ENCODE peak calls at places on chromosome 9, in five cellular contexts. Q, C, A, E and B are unnamed samples. For H3K4me1, the result is how much of the 10 kb centered on the place peaks cover.

GRCh38 chr9:79572032-79572890 is 496 bp downstream of the TLE4 start:
- DNase-seq in A (peak), E (peak), Q (peak), C (peak), B (no peak)

GRCh38 chr9:93190656-93191353 is 6.9 kb downstream of the WNK2 start:
- DNase-seq in E (no peak), A (no peak), C (no peak), Q (no peak), B (no peak)

GRCh38 chr9:126533911-126534300 is 79.8 kb upstream of the LMX1B start:
- DNase-seq in E (no peak), Q (no peak), A (no peak), C (no peak), B (no peak)

GRCh38 chr9:129567842-129568559 is 52.9 kb downstream of the C9orf50 start:
- DNase-seq in C (peak), E (no peak), A (peak), Q (peak), B (no peak)

GRCh38 chr9:93122721-93123221 is 11.3 kb downstream of the NINJ1 start:
- DNase-seq in A (peak), Q (no peak), E (no peak), C (peak), B (no peak)

GRCh38 chr9:112338561-112338960 is 5.1 kb upstream of the PTBP3 start:
- DNase-seq in E (no peak), C (no peak), Q (no peak), A (no peak), B (no peak)

GRCh38 chr9:21615446-21615845 is 133.3 kb upstream of the IFNE start:
- DNase-seq in C (no peak), E (no peak), A (no peak), Q (no peak), B (no peak)

GRCh38 chr9:1018121-1018520 is 32.0 kb upstream of the DMRT2 start:
- DNase-seq in A (peak), Q (no peak), E (no peak), C (no peak), B (no peak)

GRCh38 chr9:130309689-130310455 is 44.3 kb downstream of the HMCN2 start:
- DNase-seq in C (no peak), Q (no peak), E (no peak), A (no peak), B (no peak)

GRCh38 chr9:27181381-27181780 is 72.4 kb downstream of the TEK start:
- DNase-seq in C (no peak), Q (peak), E (no peak), A (no peak), B (no peak)

GRCh38 chr9:120500733-120501132 is 79.2 kb downstream of the CDK5RAP2 start:
- DNase-seq in A (no peak), C (no peak), Q (no peak), E (no peak), B (no peak)

GRCh38 chr9:36900856-36901220 is 133.2 kb downstream of the PAX5 start:
- DNase-seq in E (no peak), A (no peak), Q (no peak), C (no peak), B (no peak)

GRCh38 chr9:107929439-107929838 is 439.9 kb upstream of the KLF4 start:
- DNase-seq in A (peak), Q (peak), C (peak), E (no peak), B (no peak)

GRCh38 chr9:105515811-105516413 is 42.0 kb upstream of the FKTN start:
- DNase-seq in A (no peak), Q (no peak), C (no peak), E (no peak), B (no peak)

GRCh38 chr9:20200900-20201495 is 412.2 kb upstream of the SLC24A2 start:
- DNase-seq in C (no peak), E (no peak), A (no peak), Q (no peak), B (no peak)

GRCh38 chr9:76756273-76756650 is 8.0 kb upstream of the PCA3 start:
- DNase-seq in E (no peak), A (peak), Q (peak), C (peak), B (no peak)

GRCh38 chr9:70412678-70413426 is 1.6 kb downstream of the KLF9 start:
- DNase-seq in Q (peak), A (peak), E (no peak), C (peak), B (peak)

GRCh38 chr9:136564379-136564988 is 18.6 kb upstream of the NOTCH1 start:
- DNase-seq in E (no peak), C (peak), Q (peak), A (peak), B (no peak)

GRCh38 chr9:112747094-112747493 is 3.5 kb upstream of the SNX30 start:
- DNase-seq in Q (no peak), C (no peak), E (no peak), A (no peak), B (no peak)

GRCh38 chr9:70340572-70340971 is 73.9 kb downstream of the KLF9 start:
- DNase-seq in Q (peak), A (no peak), E (no peak), C (no peak), B (peak)

GRCh38 chr9:4499917-4500316 is 9.6 kb downstream of the SLC1A1 start:
- DNase-seq in A (peak), Q (no peak), C (no peak), E (no peak), B (no peak)

GRCh38 chr9:101027733-101028345 is 688 bp upstream of the PLPPR1 start:
- DNase-seq in Q (no peak), E (no peak), A (no peak), C (no peak), B (no peak)

GRCh38 chr9:81517954-81518353 is 171.4 kb downstream of the TLE1 start:
- DNase-seq in C (no peak), A (no peak), Q (no peak), E (no peak), B (no peak)

GRCh38 chr9:114224247-114224610 is 68.9 kb downstream of the COL27A1 start:
- DNase-seq in A (no peak), Q (peak), C (no peak), E (no peak), B (no peak)

GRCh38 chr9:119289740-119290139 is 79.5 kb downstream of the BRINP1 start:
- DNase-seq in C (peak), Q (no peak), E (no peak), A (peak), B (no peak)

GRCh38 chr9:83062653-83063527 is at the start of gene RASEF:
- DNase-seq in E (no peak), Q (peak), C (no peak), A (peak), B (no peak)

GRCh38 chr9:86891091-86891490 is 56.2 kb downstream of the GAS1 start:
- DNase-seq in Q (no peak), A (no peak), E (no peak), C (no peak), B (no peak)

GRCh38 chr9:129239946-129240490 is 62.0 kb upstream of the IER5L start:
- DNase-seq in A (no peak), C (peak), Q (no peak), E (no peak), B (no peak)

GRCh38 chr9:101578378-101578777 is 16.4 kb downstream of the PPP3R2 start:
- DNase-seq in C (no peak), A (no peak), Q (no peak), E (no peak), B (no peak)

GRCh38 chr9:35605336-35606137 is 475 bp downstream of the TESK1 start:
- DNase-seq in A (peak), Q (no peak), C (peak), E (peak), B (peak)

GRCh38 chr9:100426532-100427365 is at the start of gene MSANTD3:
- DNase-seq in C (peak), Q (peak), A (peak), E (peak), B (peak)

GRCh38 chr9:132328580-132328979 is 26.2 kb downstream of the SETX start:
- DNase-seq in A (no peak), E (no peak), C (no peak), Q (no peak), B (no peak)

GRCh38 chr9:124199474-124199873 is 58.3 kb upstream of the NEK6 start:
- DNase-seq in A (no peak), Q (no peak), E (no peak), C (no peak), B (no peak)

GRCh38 chr9:124205686-124206352 is 51.9 kb upstream of the NEK6 start:
- DNase-seq in E (no peak), Q (no peak), C (no peak), A (no peak), B (no peak)

GRCh38 chr9:124206391-124206790 is 51.4 kb upstream of the NEK6 start:
- DNase-seq in E (no peak), C (no peak), A (no peak), Q (no peak), B (no peak)

GRCh38 chr9:124202447-124202971 is 55.2 kb upstream of the NEK6 start:
- DNase-seq in A (no peak), C (peak), Q (no peak), E (peak), B (peak)

DNA sequence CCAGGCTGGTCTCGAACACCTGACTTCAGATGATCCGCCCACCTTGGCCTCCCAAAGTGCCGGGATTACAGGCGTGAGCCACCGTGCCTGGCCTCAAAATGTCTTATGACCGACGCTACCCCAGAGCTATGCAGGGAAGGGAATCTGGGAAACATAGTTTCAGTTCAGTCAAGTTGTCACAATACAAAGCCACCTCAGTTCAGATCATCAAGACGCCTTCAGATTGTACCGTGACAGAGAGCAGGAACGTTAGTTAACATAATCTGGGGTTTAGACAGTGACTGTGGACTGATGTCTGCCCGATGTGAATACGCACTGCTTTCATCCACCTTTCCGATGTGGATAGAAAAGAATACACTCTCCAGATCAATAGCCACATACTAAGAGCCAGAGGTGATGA is 53.9 kb upstream of the NEK6 start:
- DNase-seq in E (no peak), A (no peak), Q (no peak), C (no peak), B (no peak)
- H3K4me1 ChIP-seq in E (under half), A (under half), Q (under half), C (under half), B (half or more)

GRCh38 chr9:94881454-94881853 is 155.0 kb downstream of the AOPEP start:
- DNase-seq in E (no peak), Q (no peak), C (no peak), A (no peak), B (no peak)
- H3K4me1 ChIP-seq in E (under half), Q (under half), C (under half), A (half or more), B (under half)

GRCh38 chr9:32577316-32577715 is 4.4 kb upstream of the NDUFB6 start:
- DNase-seq in C (no peak), Q (no peak), A (no peak), E (no peak), B (no peak)

GRCh38 chr9:32578976-32579375 is 6.0 kb upstream of the NDUFB6 start:
- DNase-seq in C (no peak), Q (no peak), E (no peak), A (no peak), B (no peak)

GRCh38 chr9:32570262-32570661 is 2.7 kb downstream of the NDUFB6 start:
- DNase-seq in E (no peak), C (no peak), A (no peak), Q (no peak), B (no peak)

GRCh38 chr9:32571969-32572899 is 725 bp downstream of the NDUFB6 start:
- DNase-seq in E (peak), C (peak), A (peak), Q (peak), B (peak)

DNA sequence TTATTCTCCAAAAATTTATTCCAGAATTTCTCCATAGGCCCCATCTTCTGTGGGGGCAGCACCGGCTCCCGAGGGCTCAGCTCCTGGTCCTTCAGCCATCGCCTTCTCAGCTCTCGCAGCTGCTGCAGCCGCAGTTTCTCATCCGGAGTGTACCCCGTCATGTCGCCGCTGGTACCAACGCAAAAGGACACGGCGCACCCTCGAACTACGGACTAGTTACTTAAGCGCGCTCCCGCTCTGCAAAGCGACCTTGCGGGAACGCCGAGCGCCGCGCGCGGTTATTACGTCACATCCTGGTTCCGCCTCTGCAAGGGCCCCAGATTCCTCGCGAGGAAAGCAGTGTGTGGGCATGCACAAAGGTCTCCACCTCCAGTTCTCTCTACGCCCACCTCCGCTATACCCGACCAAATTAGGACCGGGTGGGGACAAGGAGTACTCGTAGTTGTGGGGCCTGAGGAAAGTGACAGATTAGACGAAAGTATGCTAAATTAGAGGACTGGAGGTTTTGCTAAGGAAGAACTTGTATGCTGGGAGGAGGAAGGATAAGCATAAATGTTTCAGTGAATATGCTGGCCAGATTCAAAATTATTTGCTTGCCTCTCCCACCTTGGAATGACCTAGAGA is at the start of gene NDUFB6:
- DNase-seq in C (peak), A (peak), Q (peak), E (peak), B (peak)
- H3K4me1 ChIP-seq in C (under half), A (under half), Q (under half), E (under half), B (under half)

DNA sequence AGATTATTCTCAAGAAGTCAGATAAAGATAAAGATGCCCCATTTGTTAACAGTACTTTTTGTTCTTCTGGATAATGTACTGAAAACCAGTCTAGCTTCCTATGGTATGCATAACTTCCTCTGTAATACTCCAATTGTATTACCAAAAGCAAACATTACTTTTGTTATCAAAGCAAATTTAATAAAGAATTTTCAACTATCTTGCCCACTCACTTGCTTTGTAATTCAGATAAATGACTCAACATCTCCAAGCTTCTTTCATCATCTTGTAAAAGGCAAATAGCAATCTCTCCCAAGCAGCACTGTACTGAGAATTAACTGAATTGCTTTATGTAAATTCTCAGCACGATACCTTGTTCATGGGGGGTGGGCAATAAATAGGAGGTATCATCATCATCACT is 98.3 kb downstream of the NFIB start:
- DNase-seq in Q (peak), A (no peak), C (no peak), E (no peak), B (no peak)
- H3K4me1 ChIP-seq in Q (under half), A (under half), C (under half), E (under half), B (under half)

GRCh38 chr9:89172398-89172797 is 6.2 kb downstream of the SHC3 start:
- DNase-seq in E (no peak), Q (no peak), C (no peak), A (no peak), B (no peak)

GRCh38 chr9:89168901-89169813 is 9.5 kb downstream of the SHC3 start:
- DNase-seq in E (no peak), C (no peak), A (no peak), Q (no peak), B (no peak)

GRCh38 chr9:89171693-89172092 is 6.9 kb downstream of the SHC3 start:
- DNase-seq in C (no peak), Q (no peak), E (no peak), A (peak), B (no peak)

GRCh38 chr9:89173072-89173471 is 5.5 kb downstream of the SHC3 start:
- DNase-seq in E (no peak), Q (no peak), C (no peak), A (no peak), B (no peak)

GRCh38 chr9:89171231-89171630 is 7.4 kb downstream of the SHC3 start:
- DNase-seq in A (peak), Q (no peak), C (no peak), E (no peak), B (no peak)
- H3K4me1 ChIP-seq in A (under half), Q (under half), C (under half), E (under half), B (under half)

GRCh38 chr9:23686257-23686656 is 139.8 kb downstream of the ELAVL2 start:
- DNase-seq in E (no peak), Q (no peak), A (no peak), C (no peak), B (no peak)
- H3K4me1 ChIP-seq in E (under half), Q (under half), A (under half), C (under half), B (under half)